ENCODE peak calls at places on chromosomes 16 and 17, in seven cellular contexts. One of them, this sample, is unnamed.

GRCh38 chr16:15054357-15055140 is 1.3 kb downstream of the NTAN1 start:
- DNase-seq in activated CD8-positive, alpha-beta memory T cell treated with anti-CD3 and anti-CD28 coated beads, Interleukin-2, amount 50 U/mL, for 4 hours: no peak
- DNase-seq in ecto neural progenitor cell: no peak
- DNase-seq in colonic mucosa: no peak
- DNase-seq in iris pigment epithelial cell: no peak
- DNase-seq in cardiac septum: no peak
- DNase-seq in GM19239: no peak
- DNase-seq in this sample: no peak

GRCh38 chr16:46730801-46731690 is 17.1 kb downstream of the MYLK3 start:
- DNase-seq in activated CD8-positive, alpha-beta memory T cell treated with anti-CD3 and anti-CD28 coated beads, Interleukin-2, amount 50 U/mL, for 4 hours: no peak
- DNase-seq in ecto neural progenitor cell: no peak
- DNase-seq in colonic mucosa: no peak
- DNase-seq in iris pigment epithelial cell: no peak
- DNase-seq in cardiac septum: peak; percentile 75
- DNase-seq in GM19239: no peak
- DNase-seq in this sample: no peak

GRCh38 chr17:61837175-61838051 is 25.9 kb downstream of the BRIP1 start:
- DNase-seq in activated CD8-positive, alpha-beta memory T cell treated with anti-CD3 and anti-CD28 coated beads, Interleukin-2, amount 50 U/mL, for 4 hours: peak; percentile 34
- DNase-seq in ecto neural progenitor cell: no peak
- DNase-seq in colonic mucosa: peak; percentile 45
- DNase-seq in iris pigment epithelial cell: peak; percentile 77
- DNase-seq in cardiac septum: no peak
- DNase-seq in GM19239: no peak
- DNase-seq in this sample: peak; percentile 75

GRCh38 chr16:67183627-67184452 is at the start of gene MATCAP1:
- DNase-seq in activated CD8-positive, alpha-beta memory T cell treated with anti-CD3 and anti-CD28 coated beads, Interleukin-2, amount 50 U/mL, for 4 hours: peak; percentile 88
- DNase-seq in ecto neural progenitor cell: peak; percentile 95
- DNase-seq in colonic mucosa: peak; percentile 97
- DNase-seq in iris pigment epithelial cell: peak; percentile 99
- DNase-seq in cardiac septum: peak; percentile 96
- DNase-seq in GM19239: peak; percentile 100
- DNase-seq in this sample: peak; percentile 92

GRCh38 chr17:42530952-42531454 is 5.0 kb upstream of the NAGLU start:
- DNase-seq in activated CD8-positive, alpha-beta memory T cell treated with anti-CD3 and anti-CD28 coated beads, Interleukin-2, amount 50 U/mL, for 4 hours: no peak
- DNase-seq in ecto neural progenitor cell: no peak
- DNase-seq in colonic mucosa: no peak
- DNase-seq in iris pigment epithelial cell: no peak
- DNase-seq in cardiac septum: no peak
- DNase-seq in GM19239: no peak
- DNase-seq in this sample: no peak

GRCh38 chr16:55542459-55543082 is 23.9 kb upstream of the CAPNS2 start:
- DNase-seq in activated CD8-positive, alpha-beta memory T cell treated with anti-CD3 and anti-CD28 coated beads, Interleukin-2, amount 50 U/mL, for 4 hours: no peak
- DNase-seq in ecto neural progenitor cell: no peak
- DNase-seq in colonic mucosa: no peak
- DNase-seq in iris pigment epithelial cell: peak; percentile 71
- DNase-seq in cardiac septum: no peak
- DNase-seq in GM19239: no peak
- DNase-seq in this sample: no peak

GRCh38 chr17:64687959-64688358 is 25.9 kb upstream of the SMURF2 start:
- DNase-seq in activated CD8-positive, alpha-beta memory T cell treated with anti-CD3 and anti-CD28 coated beads, Interleukin-2, amount 50 U/mL, for 4 hours: no peak
- DNase-seq in ecto neural progenitor cell: no peak
- DNase-seq in colonic mucosa: no peak
- DNase-seq in iris pigment epithelial cell: peak; percentile 56
- DNase-seq in cardiac septum: no peak
- DNase-seq in GM19239: no peak
- DNase-seq in this sample: no peak

GRCh38 chr17:73068322-73069153 is 23.9 kb downstream of the SLC39A11 start:
- DNase-seq in activated CD8-positive, alpha-beta memory T cell treated with anti-CD3 and anti-CD28 coated beads, Interleukin-2, amount 50 U/mL, for 4 hours: no peak
- DNase-seq in ecto neural progenitor cell: no peak
- DNase-seq in colonic mucosa: no peak
- DNase-seq in iris pigment epithelial cell: peak; percentile 91
- DNase-seq in cardiac septum: no peak
- DNase-seq in GM19239: no peak
- DNase-seq in this sample: no peak

GRCh38 chr16:48182979-48183537 is 27.3 kb upstream of the ABCC12 start:
- DNase-seq in activated CD8-positive, alpha-beta memory T cell treated with anti-CD3 and anti-CD28 coated beads, Interleukin-2, amount 50 U/mL, for 4 hours: no peak
- DNase-seq in ecto neural progenitor cell: no peak
- DNase-seq in colonic mucosa: no peak
- DNase-seq in iris pigment epithelial cell: no peak
- DNase-seq in cardiac septum: no peak
- DNase-seq in GM19239: no peak
- DNase-seq in this sample: no peak

GRCh38 chr17:49703557-49704277 is 4.0 kb downstream of the SLC35B1 start:
- DNase-seq in activated CD8-positive, alpha-beta memory T cell treated with anti-CD3 and anti-CD28 coated beads, Interleukin-2, amount 50 U/mL, for 4 hours: no peak
- DNase-seq in ecto neural progenitor cell: peak; percentile 66
- DNase-seq in colonic mucosa: no peak
- DNase-seq in iris pigment epithelial cell: peak; percentile 60
- DNase-seq in cardiac septum: no peak
- DNase-seq in GM19239: no peak
- DNase-seq in this sample: no peak

GRCh38 chr17:79976451-79976850 is 59.2 kb downstream of the TBC1D16 start:
- DNase-seq in activated CD8-positive, alpha-beta memory T cell treated with anti-CD3 and anti-CD28 coated beads, Interleukin-2, amount 50 U/mL, for 4 hours: no peak
- DNase-seq in ecto neural progenitor cell: peak; percentile 40
- DNase-seq in colonic mucosa: no peak
- DNase-seq in iris pigment epithelial cell: no peak
- DNase-seq in cardiac septum: no peak
- DNase-seq in GM19239: no peak
- DNase-seq in this sample: no peak

GRCh38 chr17:57440522-57441269 is 184.4 kb downstream of the MSI2 start:
- DNase-seq in activated CD8-positive, alpha-beta memory T cell treated with anti-CD3 and anti-CD28 coated beads, Interleukin-2, amount 50 U/mL, for 4 hours: peak; percentile 74
- DNase-seq in ecto neural progenitor cell: peak; percentile 87
- DNase-seq in colonic mucosa: peak; percentile 59
- DNase-seq in iris pigment epithelial cell: peak; percentile 95
- DNase-seq in cardiac septum: peak; percentile 84
- DNase-seq in GM19239: no peak
- DNase-seq in this sample: peak; percentile 63

GRCh38 chr17:82153295-82153691 is 55.3 kb upstream of the FASN start:
- DNase-seq in activated CD8-positive, alpha-beta memory T cell treated with anti-CD3 and anti-CD28 coated beads, Interleukin-2, amount 50 U/mL, for 4 hours: no peak
- DNase-seq in ecto neural progenitor cell: no peak
- DNase-seq in colonic mucosa: no peak
- DNase-seq in iris pigment epithelial cell: no peak
- DNase-seq in cardiac septum: no peak
- DNase-seq in GM19239: no peak
- DNase-seq in this sample: no peak

GRCh38 chr17:47875011-47875471 is 21.0 kb upstream of the SP2 start:
- DNase-seq in activated CD8-positive, alpha-beta memory T cell treated with anti-CD3 and anti-CD28 coated beads, Interleukin-2, amount 50 U/mL, for 4 hours: no peak
- DNase-seq in ecto neural progenitor cell: no peak
- DNase-seq in colonic mucosa: no peak
- DNase-seq in iris pigment epithelial cell: no peak
- DNase-seq in cardiac septum: no peak
- DNase-seq in GM19239: no peak
- DNase-seq in this sample: no peak

GRCh38 chr17:63694229-63694973 is 5.5 kb downstream of the LIMD2 start:
- DNase-seq in activated CD8-positive, alpha-beta memory T cell treated with anti-CD3 and anti-CD28 coated beads, Interleukin-2, amount 50 U/mL, for 4 hours: no peak
- DNase-seq in ecto neural progenitor cell: no peak
- DNase-seq in colonic mucosa: no peak
- DNase-seq in iris pigment epithelial cell: no peak
- DNase-seq in cardiac septum: no peak
- DNase-seq in GM19239: no peak
- DNase-seq in this sample: no peak

This sample was measured in body of pancreas.